ENCODE peak calls at places on chromosomes 7 and 10, in seven cellular contexts. E, G, T, S, C, A and J are unnamed samples.

GRCh38 chr10:132919374-132920100 is 22.8 kb downstream of the CFAP46 start:
- DNase-seq in A (no peak), G (no peak), S (no peak), E (no peak), C (no peak), T (no peak), J (no peak)

GRCh38 chr7:31051598-31052503 is at the start of gene ADCYAP1R1:
- DNase-seq in C (no peak), E (no peak), G (no peak), S (no peak), T (no peak), A (no peak), J (peak; percentile 83)

GRCh38 chr10:13001887-13002212 is 337 bp upstream of the CCDC3 start:
- DNase-seq in C (no peak), A (no peak), G (no peak), S (no peak), T (no peak), E (no peak), J (no peak)

GRCh38 chr10:128792426-128793140 is 666.4 kb upstream of the MKI67 start:
- DNase-seq in C (no peak), E (no peak), G (no peak), S (no peak), T (no peak), A (no peak), J (no peak)

GRCh38 chr7:30914611-30915601 is 3.3 kb downstream of the AQP1 start:
- DNase-seq in T (no peak), G (no peak), E (no peak), A (peak; percentile 11), S (peak; percentile 98), C (peak; percentile 76), J (no peak)

GRCh38 chr10:2119316-2119715 is 382.0 kb upstream of the ADARB2 start:
- DNase-seq in G (no peak), A (no peak), S (no peak), E (no peak), T (no peak), C (no peak), J (no peak)

GRCh38 chr7:71710442-71710841 is 578.5 kb downstream of the GALNT17 start:
- DNase-seq in E (no peak), A (no peak), S (no peak), T (no peak), C (no peak), G (no peak), J (no peak)

GRCh38 chr10:69861251-69862240 is 59.8 kb downstream of the COL13A1 start:
- DNase-seq in C (peak; percentile 83), E (no peak), T (no peak), S (peak; percentile 89), A (peak; percentile 10), G (no peak), J (no peak)

GRCh38 chr7:44313621-44314031 is 11.8 kb downstream of the CAMK2B start:
- DNase-seq in A (no peak), T (no peak), C (no peak), E (no peak), G (no peak), S (no peak), J (peak; percentile 17)

GRCh38 chr10:61159253-61159652 is 215.3 kb upstream of the RHOBTB1 start:
- DNase-seq in A (no peak), S (peak; percentile 21), T (no peak), C (no peak), G (no peak), E (no peak), J (no peak)

GRCh38 chr10:100008142-100008522 is 1.6 kb downstream of the DNMBP start:
- DNase-seq in E (no peak), G (no peak), T (no peak), A (no peak), C (no peak), S (peak; percentile 33), J (no peak)

GRCh38 chr7:922334-923107 is 32.0 kb downstream of the ADAP1 start:
- DNase-seq in A (peak; percentile 54), C (no peak), T (peak; percentile 27), E (peak; percentile 61), G (no peak), S (no peak), J (no peak)

GRCh38 chr10:33115720-33116119 is 157.7 kb upstream of the ITGB1 start:
- DNase-seq in E (no peak), S (no peak), G (no peak), T (no peak), C (no peak), A (no peak), J (no peak)

GRCh38 chr7:28389504-28390385 is 22.6 kb upstream of the CREB5 start:
- DNase-seq in T (no peak), S (peak; percentile 60), G (peak; percentile 23), E (no peak), C (no peak), A (no peak), J (no peak)

GRCh38 chr7:50641442-50642405 is 76.5 kb upstream of the DDC start:
- DNase-seq in S (no peak), C (no peak), T (no peak), E (no peak), G (no peak), A (no peak), J (peak; percentile 3)

GRCh38 chr10:14658331-14659122 is 116.2 kb downstream of the FAM107B start:
- DNase-seq in G (no peak), T (no peak), S (peak; percentile 36), A (no peak), C (peak; percentile 56), E (no peak), J (no peak)

GRCh38 chr10:123974406-123974805 is 82.8 kb upstream of the CPXM2 start:
- DNase-seq in A (no peak), C (no peak), T (no peak), S (peak; percentile 95), E (no peak), G (no peak), J (no peak)

GRCh38 chr7:116786791-116787443 is 75.5 kb upstream of the CAPZA2 start:
- DNase-seq in S (peak; percentile 38), T (no peak), C (no peak), E (no peak), G (peak; percentile 47), A (peak; percentile 26), J (peak; percentile 33)

GRCh38 chr10:75469018-75469616 is 37.7 kb downstream of the LRMDA start:
- DNase-seq in S (peak; percentile 93), A (no peak), C (peak; percentile 99), G (no peak), T (peak; percentile 13), E (no peak), J (no peak)

GRCh38 chr10:44958196-44958896 is 1.3 kb upstream of the RASSF4 start:
- DNase-seq in G (no peak), S (peak; percentile 79), A (no peak), E (no peak), T (no peak), C (no peak), J (no peak)

GRCh38 chr10:76432274-76433012 is 1001.0 kb downstream of the LRMDA start:
- DNase-seq in T (peak; percentile 27), E (no peak), C (peak; percentile 85), S (peak; percentile 82), G (no peak), A (no peak), J (no peak)